ENCODE peak calls at places on chromosomes 4 and X, in eight cellular contexts. A is tibial artery, F is psoas muscle, M is fibroblast of the aortic adventitia, K is uterus, Z is brain microvascular endothelial cell, T is cardiac fibroblast, O is fibroblast of pulmonary artery. B is an unnamed sample.

GRCh38 chr4:8083086-8083825 is 75.4 kb downstream of the ABLIM2 start:
- DNase-seq in K (no peak), O (no peak), M (no peak), Z (no peak), F (peak; percentile 11), T (no peak), A (no peak), B (no peak)

GRCh38 chr4:1573830-1574459 is 110.2 kb downstream of the FAM53A start:
- DNase-seq in K (no peak), O (no peak), T (no peak), Z (no peak), M (no peak), F (peak; percentile 8), A (no peak), B (no peak)

GRCh38 chrX:70720721-70721120 is 187.8 kb downstream of the TEX11 start:
- DNase-seq in F (no peak), A (no peak), T (peak; percentile 0), K (no peak), O (no peak), M (no peak), Z (no peak), B (peak; percentile 0)

GRCh38 chrX:81615979-81616378 is 414.1 kb downstream of the SH3BGRL start:
- DNase-seq in M (no peak), F (no peak), K (no peak), A (no peak), O (no peak), T (no peak), Z (no peak), B (no peak)

GRCh38 chr4:66653937-66654336 is 891.4 kb downstream of the CENPC start:
- DNase-seq in O (peak; percentile 17), F (no peak), M (peak; percentile 62), K (no peak), T (no peak), A (no peak), Z (no peak), B (no peak)

GRCh38 chr4:150419939-150420338 is 162.0 kb upstream of the MAB21L2 start:
- DNase-seq in M (no peak), K (no peak), A (no peak), Z (no peak), O (no peak), T (no peak), F (no peak), B (no peak)

GRCh38 chrX:116318672-116319071 is 117.7 kb upstream of the SLC6A14 start:
- DNase-seq in F (no peak), A (no peak), M (no peak), K (no peak), T (no peak), O (no peak), Z (peak; percentile 7), B (no peak)

GRCh38 chrX:18709833-18710232 is 2.4 kb downstream of the PPEF1 start:
- DNase-seq in K (no peak), O (no peak), A (no peak), F (no peak), Z (no peak), T (no peak), M (no peak), B (no peak)

GRCh38 chrX:110412971-110413726 is 54.5 kb downstream of the RTL9 start:
- DNase-seq in Z (peak; percentile 48), O (peak; percentile 73), K (peak; percentile 63), M (peak; percentile 72), A (peak; percentile 40), F (peak; percentile 68), T (peak; percentile 72), B (no peak)

GRCh38 chr4:40462326-40462725 is 127.2 kb downstream of the CHRNA9 start:
- DNase-seq in O (no peak), M (no peak), T (no peak), Z (no peak), F (no peak), A (no peak), K (no peak), B (no peak)

GRCh38 chr4:139144161-139144859 is 32.7 kb downstream of the ELF2 start:
- DNase-seq in A (peak; percentile 73), M (peak; percentile 69), Z (peak; percentile 38), O (peak; percentile 80), F (peak; percentile 51), T (peak; percentile 60), K (peak; percentile 58), B (peak; percentile 21)

GRCh38 chrX:151641564-151641963 is 53.7 kb upstream of the PRRG3 start:
- DNase-seq in K (no peak), T (no peak), A (no peak), Z (no peak), M (no peak), O (no peak), F (no peak), B (no peak)

GRCh38 chr4:151808120-151808529 is 47.3 kb upstream of the GATB start:
- DNase-seq in A (no peak), O (no peak), K (no peak), F (no peak), T (no peak), M (no peak), Z (no peak), B (peak; percentile 68)

GRCh38 chr4:2931765-2932560 is 31.2 kb downstream of the NOP14 start:
- DNase-seq in K (peak; percentile 25), M (no peak), Z (no peak), F (peak; percentile 64), O (no peak), T (no peak), A (peak; percentile 69), B (no peak)

GRCh38 chrX:100435726-100436125 is 25.7 kb upstream of the PCDH19 start:
- DNase-seq in A (no peak), F (no peak), T (no peak), M (no peak), O (no peak), K (no peak), Z (no peak), B (no peak)

GRCh38 chr4:38024203-38024504 is 64.0 kb downstream of the PTTG2 start:
- DNase-seq in Z (no peak), M (peak; percentile 21), A (no peak), T (no peak), O (no peak), F (no peak), K (no peak), B (no peak)

GRCh38 chrX:14028473-14028872 is 1.2 kb downstream of the GEMIN8 start:
- DNase-seq in M (no peak), O (no peak), F (no peak), K (no peak), Z (no peak), A (no peak), T (no peak), B (peak; percentile 5)
- H3K4me3 ChIP-seq in M (peak overlapping the region; percentile 23), O (peak overlapping the region; percentile 66), F (peak overlapping the region; percentile 72), K (peak overlapping the region; percentile 55), Z (no peak overlapping the region), A (peak overlapping the region; percentile 58), T (no peak overlapping the region), B (peak overlapping the region; percentile 69)

GRCh38 chr4:74098628-74098995 is 383 bp downstream of the CXCL2 start:
- DNase-seq in M (peak; percentile 31), A (no peak), Z (no peak), O (peak; percentile 63), K (peak; percentile 19), F (no peak), T (peak; percentile 44), B (no peak)
- H3K4me3 ChIP-seq in M (peak overlapping the region; percentile 84), A (peak overlapping the region; percentile 56), Z (peak overlapping the region; percentile 66), O (peak overlapping the region; percentile 81), K (peak overlapping the region; percentile 51), F (peak overlapping the region; percentile 63), T (peak overlapping the region; percentile 74), B (peak overlapping the region; percentile 60)

GRCh38 chrX:105317117-105317516 is 96.6 kb upstream of the TEX13A start:
- DNase-seq in Z (no peak), F (no peak), O (no peak), M (no peak), K (no peak), T (no peak), A (no peak), B (no peak)

GRCh38 chrX:105315301-105315700 is 94.8 kb upstream of the TEX13A start:
- DNase-seq in Z (no peak), O (peak; percentile 43), A (no peak), F (no peak), T (peak; percentile 72), M (peak; percentile 46), K (no peak), B (peak; percentile 56)

GRCh38 chrX:105314468-105314867 is 94.0 kb upstream of the TEX13A start:
- DNase-seq in A (no peak), K (no peak), M (peak; percentile 60), Z (peak; percentile 6), F (no peak), T (peak; percentile 81), O (peak; percentile 54), B (peak; percentile 18)

GRCh38 chrX:105307762-105308161 is 87.3 kb upstream of the TEX13A start:
- DNase-seq in K (no peak), Z (no peak), T (peak; percentile 60), O (peak; percentile 33), M (peak; percentile 57), A (no peak), F (no peak), B (peak; percentile 16)

DNA sequence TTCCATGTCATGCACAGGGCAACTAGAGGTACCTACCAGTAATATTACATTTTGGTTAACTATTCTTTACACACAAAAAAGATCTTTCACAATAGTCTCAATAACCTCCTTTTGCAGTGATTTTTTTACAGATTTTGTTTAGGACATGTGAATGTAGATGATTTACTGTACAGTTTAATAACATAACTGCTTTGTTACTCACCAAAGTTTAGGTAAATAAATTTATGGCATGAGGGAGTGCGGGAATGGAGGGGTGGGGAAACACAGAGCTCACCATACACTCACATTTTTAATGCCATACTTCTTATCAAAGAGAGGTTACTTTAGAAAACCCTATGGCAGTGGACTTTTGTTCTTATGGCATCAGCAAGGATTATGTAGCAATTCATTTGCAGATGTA is 93.1 kb upstream of the TEX13A start:
- DNase-seq in M (peak; percentile 7), A (no peak), Z (no peak), T (peak; percentile 12), K (no peak), F (no peak), O (no peak), B (no peak)
- H3K4me3 ChIP-seq in M (no peak overlapping the region), A (no peak overlapping the region), Z (no peak overlapping the region), T (no peak overlapping the region), K (no peak overlapping the region), F (no peak overlapping the region), O (peak overlapping the region; percentile 14), B (no peak overlapping the region)

GRCh38 chrX:20235755-20236154 is 31.0 kb downstream of the RPS6KA3 start:
- DNase-seq in A (no peak), Z (no peak), T (no peak), M (no peak), O (no peak), F (no peak), K (no peak), B (no peak)
- H3K4me3 ChIP-seq in A (no peak overlapping the region), Z (no peak overlapping the region), T (no peak overlapping the region), M (no peak overlapping the region), O (no peak overlapping the region), F (no peak overlapping the region), K (no peak overlapping the region), B (no peak overlapping the region)

GRCh38 chrX:68894513-68895338 is 65.9 kb downstream of the EFNB1 start:
- DNase-seq in O (peak; percentile 68), T (peak; percentile 37), F (peak; percentile 54), A (peak; percentile 63), M (peak; percentile 48), Z (peak; percentile 6), K (peak; percentile 46), B (peak; percentile 12)
- H3K4me3 ChIP-seq in O (no peak overlapping the region), T (no peak overlapping the region), F (peak overlapping the region; percentile 50), A (peak overlapping the region; percentile 34), M (no peak overlapping the region), Z (peak overlapping the region; percentile 5), K (no peak overlapping the region), B (no peak overlapping the region)

GRCh38 chr4:107283587-107284559 is 247.8 kb upstream of the DKK2 start:
- DNase-seq in K (no peak), M (peak; percentile 91), T (peak; percentile 91), A (no peak), O (peak; percentile 70), F (no peak), Z (peak; percentile 90), B (peak; percentile 96)
- H3K4me3 ChIP-seq in K (no peak overlapping the region), M (no peak overlapping the region), T (no peak overlapping the region), A (no peak overlapping the region), O (no peak overlapping the region), F (no peak overlapping the region), Z (no peak overlapping the region), B (no peak overlapping the region)

B was measured in foreskin fibroblast.